ENCODE peak calls at places on chromosome 15, in six cellular contexts. F is CD8-positive, alpha-beta T cell; L is AG04450; U is fibroblast of pulmonary artery; K is sigmoid colon; N is psoas muscle. Y is an unnamed sample.
A peak's percentile ranks its signal among the peaks of the same experiment; 100 is the strongest.

GRCh38 chr15:67251318-67251717 is 3.1 kb downstream of the AAGAB start:
- DNase-seq in U (no peak), N (no peak), F (no peak), L (no peak), K (no peak), Y (no peak)

GRCh38 chr15:59330649-59331048 is 42.0 kb downstream of the MYO1E start:
- DNase-seq in L (no peak), F (no peak), K (no peak), U (no peak), N (no peak), Y (no peak)

GRCh38 chr15:75836953-75837321 is 6.3 kb upstream of the UBE2Q2 start:
- DNase-seq in K (no peak), N (peak; percentile 30), F (no peak), U (peak; percentile 79), L (no peak), Y (peak; percentile 54)

GRCh38 chr15:28274211-28274610 is 47.8 kb downstream of the HERC2 start:
- DNase-seq in K (no peak), F (no peak), L (no peak), U (no peak), N (no peak), Y (no peak)

GRCh38 chr15:41969851-41970431 is 2.4 kb downstream of the EHD4 start:
- DNase-seq in L (no peak), F (no peak), K (no peak), U (no peak), N (no peak), Y (no peak)

GRCh38 chr15:72614810-72615532 is 39.5 kb upstream of the GOLGA6B start:
- DNase-seq in L (no peak), K (no peak), U (no peak), N (no peak), F (no peak), Y (peak; percentile 52)

GRCh38 chr15:79973445-79974180 is 2.6 kb upstream of the BCL2A1 start:
- DNase-seq in K (no peak), N (no peak), F (no peak), U (no peak), L (no peak), Y (no peak)

GRCh38 chr15:52800852-52801747 is 11.0 kb upstream of the ONECUT1 start:
- DNase-seq in U (no peak), N (no peak), L (no peak), F (no peak), K (no peak), Y (no peak)

GRCh38 chr15:66923438-66923881 is 141.9 kb upstream of the SMAD3 start:
- DNase-seq in L (no peak), K (peak; percentile 46), N (no peak), U (no peak), F (no peak), Y (no peak)

GRCh38 chr15:69648215-69648614 is 195.6 kb downstream of the RPLP1 start:
- DNase-seq in U (no peak), N (no peak), K (peak; percentile 45), L (no peak), F (no peak), Y (no peak)

GRCh38 chr15:65980824-65981456 is 111.6 kb downstream of the RAB11A start:
- DNase-seq in U (peak; percentile 78), K (no peak), L (peak; percentile 44), N (peak; percentile 28), F (no peak), Y (no peak)

GRCh38 chr15:101088311-101088710 is 163.5 kb downstream of the CHSY1 start:
- DNase-seq in F (no peak), K (no peak), U (no peak), N (no peak), L (no peak), Y (no peak)

GRCh38 chr15:62163397-62163796 is 1.7 kb downstream of the C2CD4B start:
- DNase-seq in F (no peak), K (no peak), L (no peak), N (no peak), U (no peak), Y (no peak)

GRCh38 chr15:77869021-77869895 is 208.3 kb downstream of the TBC1D2B start:
- DNase-seq in F (no peak), L (no peak), N (no peak), K (peak; percentile 50), U (peak; percentile 10), Y (no peak)

GRCh38 chr15:78365931-78366330 is 25.8 kb downstream of the CRABP1 start:
- DNase-seq in F (no peak), N (no peak), L (no peak), U (no peak), K (no peak), Y (no peak)

GRCh38 chr15:85615930-85616329 is 178.8 kb downstream of the KLHL25 start:
- DNase-seq in F (no peak), N (no peak), K (no peak), L (no peak), U (peak; percentile 71), Y (no peak)

GRCh38 chr15:39969871-39970270 is 36.0 kb downstream of the EIF2AK4 start:
- DNase-seq in F (no peak), N (peak; percentile 58), L (no peak), K (peak; percentile 88), U (peak; percentile 63), Y (peak; percentile 85)

GRCh38 chr15:69914960-69915359 is 182.8 kb downstream of the TLE3 start:
- DNase-seq in U (no peak), L (no peak), F (no peak), K (no peak), N (no peak), Y (no peak)

GRCh38 chr15:79060175-79060574 is 30.4 kb downstream of the RASGRF1 start:
- DNase-seq in F (no peak), N (no peak), K (no peak), L (no peak), U (no peak), Y (no peak)

GRCh38 chr15:38275951-38276350 is 23.3 kb downstream of the SPRED1 start:
- DNase-seq in K (no peak), N (no peak), U (peak; percentile 84), F (no peak), L (no peak), Y (no peak)

GRCh38 chr15:74318376-74319137 is 48.9 kb downstream of the CYP11A1 start:
- DNase-seq in L (no peak), N (peak; percentile 41), U (peak; percentile 40), K (no peak), F (no peak), Y (no peak)

GRCh38 chr15:72116680-72117447 is 1.1 kb downstream of the MYO9A start:
- DNase-seq in N (peak; percentile 25), F (no peak), K (peak; percentile 75), U (peak; percentile 27), L (no peak), Y (peak; percentile 35)

GRCh38 chr15:50051811-50052419 is 67.1 kb downstream of the ATP8B4 start:
- DNase-seq in U (peak; percentile 90), K (peak; percentile 76), L (peak; percentile 61), F (no peak), N (peak; percentile 16), Y (peak; percentile 40)

GRCh38 chr15:76391847-76392246 is 55.3 kb downstream of the ISL2 start:
- DNase-seq in U (no peak), K (no peak), F (no peak), N (no peak), L (no peak), Y (no peak)

GRCh38 chr15:70832176-70832575 is 21.8 kb downstream of the LARP6 start:
- DNase-seq in U (no peak), F (no peak), K (no peak), N (no peak), L (no peak), Y (peak; percentile 58)

GRCh38 chr15:50353251-50353998 is 1.6 kb downstream of the GABPB1 start:
- DNase-seq in K (no peak), F (no peak), L (peak; percentile 42), N (no peak), U (peak; percentile 90), Y (no peak)

GRCh38 chr15:41022487-41023090 is 69.3 kb downstream of the CHAC1 start:
- DNase-seq in U (peak; percentile 83), K (no peak), F (peak; percentile 3), N (no peak), L (peak; percentile 51), Y (no peak)

GRCh38 chr15:64500695-64501395 is 40.5 kb downstream of the ZNF609 start:
- DNase-seq in F (no peak), U (no peak), K (no peak), N (no peak), L (no peak), Y (no peak)

GRCh38 chr15:96349034-96349932 is 18.8 kb downstream of the NR2F2 start:
- DNase-seq in U (peak; percentile 20), F (no peak), L (no peak), K (no peak), N (no peak), Y (no peak)

GRCh38 chr15:55742498-55742926 is 440 bp downstream of the PRTG start:
- DNase-seq in L (no peak), N (no peak), F (no peak), K (peak; percentile 72), U (peak; percentile 27), Y (peak; percentile 28)

GRCh38 chr15:41894791-41895463 is 1.1 kb upstream of the SPTBN5 start:
- DNase-seq in N (peak; percentile 78), U (peak; percentile 77), L (no peak), F (peak; percentile 82), K (peak; percentile 87), Y (peak; percentile 88)

GRCh38 chr15:68538291-68538690 is 40.5 kb upstream of the CORO2B start:
- DNase-seq in K (no peak), N (no peak), L (no peak), U (no peak), F (no peak), Y (no peak)

GRCh38 chr15:33700695-33701303 is 267.5 kb upstream of the CHRM5 start:
- DNase-seq in F (peak; percentile 20), U (peak; percentile 88), L (peak; percentile 68), K (peak; percentile 72), N (peak; percentile 69), Y (no peak)
- H3K4me3 ChIP-seq in F (no peak overlapping the region), U (no peak overlapping the region), L (no peak overlapping the region), K (no peak overlapping the region), N (peak overlapping the region; percentile 27), Y (no peak overlapping the region)

DNA sequence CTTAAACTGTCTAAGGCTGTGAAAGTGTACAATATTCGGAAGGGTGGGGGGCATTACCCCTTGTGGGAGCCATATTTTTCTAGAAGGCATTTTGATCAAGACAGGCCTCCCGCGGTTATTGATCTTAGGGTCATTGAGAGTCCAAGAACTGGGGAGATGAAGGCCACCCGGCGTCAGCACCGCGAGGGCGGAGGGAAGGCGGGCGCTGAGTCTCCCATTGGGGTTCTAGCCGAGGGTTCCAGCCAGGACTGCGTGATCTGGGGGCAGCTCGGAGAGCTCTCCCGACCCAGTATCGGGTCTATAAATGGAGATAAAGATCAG is 755 bp upstream of the ST8SIA2 start:
- DNase-seq in K (no peak), L (no peak), N (no peak), F (no peak), U (no peak), Y (peak; percentile 51)
- H3K4me3 ChIP-seq in K (no peak overlapping the region), L (no peak overlapping the region), N (no peak overlapping the region), F (no peak overlapping the region), U (no peak overlapping the region), Y (no peak overlapping the region)

DNA sequence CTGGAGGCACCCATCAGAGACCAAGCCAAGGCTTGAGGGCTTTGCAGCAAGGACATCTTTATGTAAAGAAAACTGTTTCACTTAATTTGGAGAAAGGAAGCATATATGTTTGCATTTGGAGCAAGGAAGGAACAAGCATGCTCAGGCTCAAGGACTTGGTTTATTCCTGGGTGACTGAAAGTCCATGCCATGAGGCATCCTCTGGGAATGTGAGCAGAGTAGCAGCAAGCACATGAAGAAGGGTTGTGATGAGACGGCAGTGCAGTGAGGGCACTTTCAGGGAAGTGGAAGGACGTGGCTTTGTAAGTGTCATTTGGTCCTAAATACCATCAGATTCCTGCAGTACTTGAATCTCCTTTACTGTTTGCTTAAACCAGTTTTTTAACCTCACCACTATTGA is 26.8 kb downstream of the POLG start:
- DNase-seq in U (peak; percentile 14), K (no peak), L (peak; percentile 33), N (no peak), F (no peak), Y (no peak)
- H3K4me3 ChIP-seq in U (no peak overlapping the region), K (no peak overlapping the region), L (no peak overlapping the region), N (no peak overlapping the region), F (no peak overlapping the region), Y (no peak overlapping the region)

GRCh38 chr15:99248000-99248727 is 1.2 kb downstream of the TTC23 start:
- DNase-seq in U (no peak), F (no peak), L (no peak), K (no peak), N (no peak), Y (no peak)
- H3K4me3 ChIP-seq in U (peak overlapping the region; percentile 78), F (no peak overlapping the region), L (peak overlapping the region; percentile 86), K (peak overlapping the region; percentile 71), N (peak overlapping the region; percentile 82), Y (peak overlapping the region; percentile 80)